ENCODE peak calls at places on chromosomes 7 and 10, in eight cellular contexts. D is kidney tubule cell; Z is RWPE1; H is GM12891; V is gastrocnemius medialis; L is stimulated activated naive CD8-positive, alpha-beta T cell treated with anti-CD3 and anti-CD28 coated beads, Interleukin-15, Interleukin-2, amounts not matched to agents 100 U/mL and 50 U/mL, for 24 hours; F is sigmoid colon; J is anterior cingulate cortex. U is an unnamed sample.

GRCh38 chr7:68963547-68963946 is 634.7 kb upstream of the AUTS2 start:
- DNase-seq in F (peak; percentile 63), J (no peak), V (no peak), Z (no peak), L (no peak), H (no peak), D (peak; percentile 73), U (no peak)

GRCh38 chr10:50325449-50326188 is 74.3 kb upstream of the ASAH2 start:
- DNase-seq in Z (peak; percentile 84), D (peak; percentile 93), V (peak; percentile 71), H (no peak), J (no peak), F (peak; percentile 86), L (no peak), U (no peak)

GRCh38 chr10:117186832-117187615 is 10.3 kb upstream of the KCNK18 start:
- DNase-seq in L (no peak), H (no peak), V (no peak), Z (peak; percentile 91), F (peak; percentile 0), J (no peak), D (peak; percentile 90), U (no peak)

GRCh38 chr7:137919987-137920386 is 73.2 kb upstream of the DGKI start:
- DNase-seq in L (no peak), F (no peak), D (no peak), Z (no peak), V (no peak), J (no peak), H (no peak), U (no peak)

GRCh38 chr7:19106308-19107141 is 10.9 kb downstream of the TWIST1 start:
- DNase-seq in J (no peak), F (no peak), V (no peak), Z (no peak), D (no peak), L (no peak), H (no peak), U (no peak)

GRCh38 chr10:2966134-2966533 is 101.2 kb upstream of the PFKP start:
- DNase-seq in L (no peak), V (no peak), H (no peak), D (no peak), J (no peak), F (no peak), Z (no peak), U (no peak)

GRCh38 chr7:124255041-124255667 is 222.3 kb upstream of the TMEM229A start:
- DNase-seq in L (no peak), J (no peak), Z (no peak), F (no peak), H (no peak), D (no peak), V (no peak), U (no peak)

GRCh38 chr7:35624299-35625186 is 70.4 kb downstream of the HERPUD2 start:
- DNase-seq in Z (peak; percentile 72), H (peak; percentile 37), L (peak; percentile 34), F (no peak), V (no peak), J (no peak), D (peak; percentile 53), U (no peak)

GRCh38 chr10:69715899-69716606 is 85.7 kb upstream of the COL13A1 start:
- DNase-seq in H (no peak), D (no peak), F (no peak), Z (no peak), J (no peak), L (no peak), V (no peak), U (no peak)

GRCh38 chr7:1540391-1541271 is 10.1 kb downstream of the MAFK start:
- DNase-seq in H (no peak), V (no peak), L (no peak), Z (no peak), D (no peak), J (no peak), F (peak; percentile 66), U (no peak)

GRCh38 chr7:20238754-20239324 is 21.7 kb upstream of the MACC1 start:
- DNase-seq in D (peak; percentile 89), Z (no peak), H (no peak), J (no peak), L (peak; percentile 19), V (no peak), F (no peak), U (peak; percentile 6)

GRCh38 chr10:71882813-71883746 is 32.0 kb upstream of the PSAP start:
- DNase-seq in D (no peak), F (no peak), J (no peak), L (no peak), Z (no peak), V (no peak), H (no peak), U (no peak)

GRCh38 chr10:128280271-128280670 is 154.0 kb upstream of the MKI67 start:
- DNase-seq in V (no peak), J (no peak), H (no peak), L (no peak), Z (no peak), F (no peak), D (no peak), U (no peak)

GRCh38 chr7:55111007-55111406 is 92.2 kb downstream of the EGFR start:
- DNase-seq in D (peak; percentile 65), F (no peak), Z (no peak), L (no peak), H (no peak), V (no peak), J (no peak), U (no peak)

GRCh38 chr7:147483634-147484292 is 1106.8 kb upstream of the C7orf33 start:
- DNase-seq in Z (no peak), D (no peak), V (no peak), H (no peak), L (no peak), J (no peak), F (no peak), U (no peak)

GRCh38 chr10:95485445-95485844 is 75.7 kb downstream of the SORBS1 start:
- DNase-seq in J (no peak), F (peak; percentile 39), L (no peak), V (no peak), Z (no peak), D (peak; percentile 47), H (no peak), U (no peak)

U was measured in C1 segment of cervical spinal cord.